ENCODE peak calls at places on chromosome 20, in four cellular contexts. V is A549, H is kidney, Y is AG04450. A is an unnamed sample.

GRCh38 chr20:44017905-44018683 is 103.4 kb downstream of the TOX2 start:
- DNase-seq in V (peak), H (peak), Y (peak), A (peak)

GRCh38 chr20:32472581-32473207 is 112.4 kb downstream of the NOL4L start:
- DNase-seq in V (no peak), H (no peak), Y (no peak), A (peak)

GRCh38 chr20:50277064-50277415 is 86.4 kb downstream of the CEBPB start:
- DNase-seq in V (no peak), H (peak), Y (no peak), A (peak)

GRCh38 chr20:46816916-46817638 is 77.6 kb upstream of the EYA2 start:
- DNase-seq in V (no peak), H (no peak), Y (no peak), A (no peak)

GRCh38 chr20:37673429-37673828 is 20.4 kb upstream of the CTNNBL1 start:
- DNase-seq in V (no peak), H (no peak), Y (no peak), A (no peak)

GRCh38 chr20:14538433-14538832 is 201.0 kb upstream of the FLRT3 start:
- DNase-seq in V (no peak), H (no peak), Y (no peak), A (no peak)

GRCh38 chr20:16098890-16099639 is 474.2 kb downstream of the KIF16B start:
- DNase-seq in V (no peak), H (no peak), Y (no peak), A (no peak)

GRCh38 chr20:36063916-36064660 is 90.5 kb upstream of the EPB41L1 start:
- DNase-seq in V (no peak), H (no peak), Y (no peak), A (peak)

GRCh38 chr20:9514072-9514460 is 324 bp upstream of the LAMP5 start:
- DNase-seq in V (no peak), H (no peak), Y (no peak), A (no peak)

GRCh38 chr20:57964011-57964862 is 254.4 kb upstream of the PMEPA1 start:
- DNase-seq in V (no peak), H (no peak), Y (no peak), A (peak)

GRCh38 chr20:17642404-17643269 is 39.4 kb downstream of the RRBP1 start:
- DNase-seq in V (no peak), H (peak), Y (no peak), A (peak)

GRCh38 chr20:33909331-33909921 is 84.3 kb upstream of the RALY start:
- DNase-seq in V (peak), H (no peak), Y (peak), A (peak)

GRCh38 chr20:33731693-33732165 is at the start of gene ZNF341:
- DNase-seq in V (peak), H (peak), Y (peak), A (peak)

GRCh38 chr20:37534401-37535157 is 6.9 kb upstream of the BLCAP start:
- DNase-seq in V (peak), H (no peak), Y (no peak), A (no peak)

GRCh38 chr20:61288331-61288784 is 36.3 kb downstream of the CDH4 start:
- DNase-seq in V (no peak), H (no peak), Y (no peak), A (peak)

GRCh38 chr20:21522479-21523397 is 8.9 kb upstream of the NKX2-2 start:
- DNase-seq in V (no peak), H (peak), Y (no peak), A (no peak)

GRCh38 chr20:42792052-42792451 is 397.7 kb downstream of the PTPRT start:
- DNase-seq in V (no peak), H (no peak), Y (no peak), A (no peak)

GRCh38 chr20:59122377-59122932 is 41.2 kb upstream of the ZNF831 start:
- DNase-seq in V (no peak), H (no peak), Y (no peak), A (no peak)

GRCh38 chr20:60813066-60813465 is 439.0 kb upstream of the CDH4 start:
- DNase-seq in V (no peak), H (no peak), Y (no peak), A (no peak)

GRCh38 chr20:58745391-58745790 is 52.8 kb downstream of the NPEPL1 start:
- DNase-seq in V (no peak), H (no peak), Y (no peak), A (no peak)

GRCh38 chr20:1633535-1633934 is 13.7 kb upstream of the SIRPB1 start:
- DNase-seq in V (no peak), H (no peak), Y (no peak), A (peak)

GRCh38 chr20:1637226-1637625 is 17.4 kb upstream of the SIRPB1 start:
- DNase-seq in V (no peak), H (no peak), Y (no peak), A (no peak)

GRCh38 chr20:1637755-1638154 is 17.9 kb upstream of the SIRPB1 start:
- DNase-seq in V (no peak), H (no peak), Y (no peak), A (no peak)

GRCh38 chr20:1635291-1635979 is 15.6 kb upstream of the SIRPB1 start:
- DNase-seq in V (no peak), H (no peak), Y (no peak), A (no peak)

GRCh38 chr20:1636621-1637020 is 16.8 kb upstream of the SIRPB1 start:
- DNase-seq in V (no peak), H (no peak), Y (no peak), A (no peak)
- TF ChIP-seq CTCF in V (no peak), H (no peak), Y (no peak), A (no peak)

DNA sequence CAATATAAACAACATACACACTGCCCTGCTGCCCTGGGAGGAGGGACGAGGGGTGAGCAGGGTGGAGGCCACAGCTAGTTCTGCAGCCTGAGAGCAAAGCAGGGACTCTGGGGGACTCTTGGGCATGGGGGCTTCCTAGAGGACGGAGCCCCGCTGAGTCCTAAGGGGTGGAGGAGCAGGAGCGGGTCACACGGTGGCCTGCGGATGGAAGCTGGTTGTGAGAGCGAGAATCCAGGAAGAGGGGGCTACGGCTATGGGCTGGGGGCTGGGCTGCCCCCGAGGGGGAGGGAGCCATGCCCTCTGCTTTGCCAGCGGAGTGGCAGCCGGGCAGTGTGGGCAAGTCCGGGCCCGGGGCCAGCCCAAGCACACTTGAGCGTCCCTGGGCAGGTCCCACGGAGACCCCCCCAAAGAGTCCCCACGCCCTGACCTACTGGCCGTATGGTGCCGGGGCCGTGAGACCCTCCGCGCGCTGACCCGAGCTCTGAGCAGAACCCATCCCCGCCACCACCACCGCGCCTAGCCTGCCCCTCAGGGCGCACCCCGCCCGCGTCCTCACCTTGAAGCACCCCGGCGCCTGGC is 369 bp downstream of the ADAM33 start:
- DNase-seq in V (no peak), H (peak), Y (no peak), A (no peak)
- H3K4me3 ChIP-seq in V (no peak), H (no peak), Y (peak), A (peak)

DNA sequence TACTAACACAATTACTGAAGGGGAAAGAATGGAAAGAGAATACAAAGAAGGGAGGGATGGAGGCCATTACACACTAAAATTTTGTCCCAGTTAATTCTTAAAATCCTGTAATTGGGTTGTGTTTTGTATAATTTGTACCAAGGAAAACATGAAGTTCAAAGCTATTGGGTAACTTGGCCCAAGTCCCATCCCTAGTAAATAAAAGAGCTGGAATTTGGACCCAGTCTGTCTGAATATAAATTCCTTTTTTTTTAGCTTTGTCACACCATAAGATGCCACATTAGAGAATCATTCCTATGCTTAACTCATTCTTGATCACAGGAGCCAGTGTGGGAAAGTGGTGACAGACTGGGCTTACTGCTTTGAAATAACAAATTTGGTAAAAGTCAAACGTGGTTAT is 66.8 kb upstream of the CBLN4 start:
- DNase-seq in V (no peak), H (no peak), Y (no peak), A (no peak)
- TF ChIP-seq CTCF in V (no peak), H (no peak), Y (no peak), A (no peak)

GRCh38 chr20:63254237-63254535 is at the start of gene NKAIN4:
- DNase-seq in V (no peak), H (no peak), Y (no peak), A (no peak)
- H3K4me3 ChIP-seq in V (peak), H (no peak), Y (peak), A (no peak)

DNA sequence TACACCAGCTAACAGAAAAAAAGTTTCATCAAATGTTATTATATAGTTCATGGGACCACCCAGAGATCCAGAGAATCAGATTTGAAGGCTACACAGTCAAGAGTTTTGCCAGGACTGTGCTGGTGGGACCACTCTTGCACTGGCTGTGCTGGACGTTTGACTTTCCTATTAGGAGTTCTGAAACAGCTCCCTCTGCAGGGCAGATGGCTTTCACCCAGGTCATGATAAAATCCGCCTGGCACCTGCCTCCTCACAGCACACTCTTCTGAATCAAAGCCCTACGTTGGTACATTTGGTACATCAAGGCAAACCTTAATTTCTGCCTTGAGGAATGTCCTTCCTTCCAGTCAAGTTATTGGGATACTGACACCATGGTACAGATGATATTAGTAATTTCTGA is 302.1 kb downstream of the ZNF217 start:
- DNase-seq in V (no peak), H (no peak), Y (no peak), A (no peak)
- TF ChIP-seq CTCF in V (no peak), H (no peak), Y (no peak), A (peak)